ENCODE peak calls at places on chromosomes 12 and 14, in eight cellular contexts. E is choroid plexus epithelial cell, G is AG08395, R is NCI-H2029 treated with DMSO at 0.1 percent for 48 hours, P is fibroblast of mammary gland, V is NCI-H510A, I is brain microvascular endothelial cell, H is IMR-90. A is an unnamed sample.

GRCh38 chr12:108543642-108544041 is 17.3 kb downstream of the SART3 start:
- DNase-seq in R (no peak), I (no peak), V (no peak), P (no peak), G (peak; percentile 67), H (no peak), E (no peak), A (no peak)

GRCh38 chr12:25806271-25806670 is 152.2 kb upstream of the RASSF8 start:
- DNase-seq in V (no peak), G (no peak), R (no peak), P (peak; percentile 96), H (peak; percentile 72), I (no peak), E (peak; percentile 64), A (no peak)

GRCh38 chr12:89412665-89413064 is 60.4 kb upstream of the DUSP6 start:
- DNase-seq in G (no peak), I (no peak), H (no peak), P (no peak), V (no peak), E (no peak), R (no peak), A (no peak)

GRCh38 chr14:73741386-73741875 is 27.2 kb upstream of the PNMA1 start:
- DNase-seq in R (no peak), P (peak; percentile 70), V (peak; percentile 51), I (peak; percentile 55), E (peak; percentile 70), H (peak; percentile 66), G (peak; percentile 59), A (peak; percentile 86)

GRCh38 chr14:53954551-53955233 is 1.9 kb downstream of the BMP4 start:
- DNase-seq in E (peak; percentile 13), R (no peak), I (peak; percentile 10), P (peak; percentile 17), V (no peak), H (peak; percentile 36), G (no peak), A (no peak)

GRCh38 chr14:23327947-23328744 is 6.9 kb downstream of the PABPN1 start:
- DNase-seq in P (peak; percentile 82), V (no peak), G (peak; percentile 85), H (peak; percentile 80), E (peak; percentile 88), R (peak; percentile 99), I (peak; percentile 69), A (peak; percentile 76)

GRCh38 chr12:59372971-59373370 is 222.9 kb upstream of the SLC16A7 start:
- DNase-seq in I (peak; percentile 43), R (no peak), V (no peak), G (peak; percentile 20), E (peak; percentile 42), P (peak; percentile 44), H (peak; percentile 21), A (no peak)

GRCh38 chr14:88791252-88791621 is 1.5 kb downstream of the EML5 start:
- DNase-seq in R (no peak), G (no peak), P (no peak), E (no peak), I (no peak), H (no peak), V (no peak), A (no peak)

GRCh38 chr12:86216591-86216990 is 39.6 kb downstream of the MGAT4C start:
- DNase-seq in H (no peak), P (no peak), E (no peak), V (no peak), R (no peak), I (no peak), G (no peak), A (no peak)

A was measured in transverse colon.